ENCODE peak calls at places on chromosomes 3 and 15, in ten cellular contexts. I is stimulated activated CD8-positive, alpha-beta memory T cell treated with anti-CD3 and anti-CD28 coated beads, Interleukin-15, amount 100 ng/mL, for 4 hours; T is HTR-8/SVneo; A is HuH-7; B is fibroblast of lung; Q is BE2C; V is WTC11; W is NCI-H1417; J is NCI-H524; G is stimulated activated CD4-positive, alpha-beta T cell treated with anti-CD3 and anti-CD28 coated beads, TNF-alpha, amount 100 ng/mL, for 4 hours. P is an unnamed sample.
A peak's percentile ranks its signal among the peaks of the same experiment; 100 is the strongest.

GRCh38 chr15:64522226-64522823 is 61.9 kb downstream of the ZNF609 start:
- DNase-seq in I (no peak), T (no peak), A (no peak), B (peak; percentile 33), Q (no peak), V (no peak), W (no peak), J (no peak), G (no peak), P (no peak)

GRCh38 chr3:13543251-13543650 is 5.7 kb upstream of the FBLN2 start:
- DNase-seq in I (no peak), T (peak; percentile 50), A (no peak), B (peak; percentile 95), Q (no peak), V (no peak), W (no peak), J (no peak), G (no peak), P (no peak)

GRCh38 chr3:191959876-191960418 is 499.0 kb downstream of the PYDC2 start:
- DNase-seq in I (no peak), T (no peak), A (no peak), B (no peak), Q (no peak), V (no peak), W (no peak), J (no peak), G (no peak), P (no peak)

GRCh38 chr3:8669019-8669418 is 24.4 kb upstream of the SSUH2 start:
- DNase-seq in I (no peak), T (no peak), A (no peak), B (no peak), Q (no peak), V (no peak), W (no peak), J (no peak), G (no peak), P (no peak)

GRCh38 chr3:13526626-13526949 is 22.3 kb upstream of the FBLN2 start:
- DNase-seq in I (no peak), T (no peak), A (no peak), B (no peak), Q (no peak), V (no peak), W (no peak), J (no peak), G (no peak), P (no peak)

GRCh38 chr3:97935842-97936241 is 36.4 kb downstream of the RIOX2 start:
- DNase-seq in I (no peak), T (no peak), A (no peak), B (no peak), Q (no peak), V (no peak), W (no peak), J (no peak), G (no peak), P (no peak)

GRCh38 chr15:68055224-68055705 is 1.1 kb downstream of the PIAS1 start:
- DNase-seq in I (peak; percentile 17), T (peak; percentile 54), A (peak; percentile 43), B (peak; percentile 56), Q (peak; percentile 40), V (no peak), W (peak; percentile 80), J (peak; percentile 68), G (peak; percentile 20), P (peak; percentile 66)

GRCh38 chr15:99014803-99015676 is 7.4 kb upstream of the PGPEP1L start:
- DNase-seq in I (no peak), T (no peak), A (peak; percentile 73), B (peak; percentile 58), Q (peak; percentile 52), V (peak; percentile 85), W (peak; percentile 80), J (no peak), G (peak; percentile 18), P (peak; percentile 56)

GRCh38 chr3:63519426-63519825 is 133.0 kb upstream of the SNTN start:
- DNase-seq in I (no peak), T (no peak), A (no peak), B (peak; percentile 2), Q (no peak), V (no peak), W (no peak), J (no peak), G (no peak), P (no peak)

GRCh38 chr3:180680097-180680430 is 775 bp upstream of the CCDC39 start:
- DNase-seq in I (no peak), T (peak; percentile 23), A (peak; percentile 15), B (peak; percentile 49), Q (no peak), V (peak; percentile 41), W (peak; percentile 95), J (peak; percentile 77), G (no peak), P (peak; percentile 87)

GRCh38 chr15:60017538-60018199 is 13.6 kb downstream of the FOXB1 start:
- DNase-seq in I (no peak), T (no peak), A (no peak), B (no peak), Q (no peak), V (no peak), W (no peak), J (no peak), G (no peak), P (no peak)

GRCh38 chr3:168604767-168605166 is 509.0 kb upstream of the GOLIM4 start:
- DNase-seq in I (no peak), T (no peak), A (no peak), B (peak; percentile 31), Q (no peak), V (no peak), W (no peak), J (no peak), G (no peak), P (no peak)

GRCh38 chr15:26260517-26261133 is 397.5 kb upstream of the ATP10A start:
- DNase-seq in I (no peak), T (no peak), A (peak; percentile 14), B (no peak), Q (peak; percentile 27), V (peak; percentile 71), W (peak; percentile 56), J (peak; percentile 22), G (peak; percentile 1), P (peak; percentile 39)

GRCh38 chr3:36219398-36219797 is 160.9 kb upstream of the STAC start:
- DNase-seq in I (no peak), T (peak; percentile 13), A (no peak), B (no peak), Q (no peak), V (no peak), W (no peak), J (no peak), G (no peak), P (no peak)

GRCh38 chr3:72347819-72348319 is 500.4 kb downstream of the SHQ1 start:
- DNase-seq in I (no peak), T (peak; percentile 61), A (no peak), B (peak; percentile 91), Q (no peak), V (peak; percentile 66), W (no peak), J (no peak), G (no peak), P (no peak)

GRCh38 chr15:41917767-41918430 is 24.0 kb upstream of the SPTBN5 start:
- DNase-seq in I (no peak), T (no peak), A (no peak), B (peak; percentile 52), Q (peak; percentile 56), V (no peak), W (no peak), J (no peak), G (no peak), P (no peak)

GRCh38 chr3:197718904-197719303 is 17.8 kb downstream of the RUBCN start:
- DNase-seq in I (no peak), T (peak; percentile 69), A (no peak), B (peak; percentile 67), Q (no peak), V (no peak), W (no peak), J (no peak), G (no peak), P (no peak)

GRCh38 chr3:124845406-124845805 is 41.8 kb downstream of the ITGB5 start:
- DNase-seq in I (no peak), T (peak; percentile 32), A (no peak), B (peak; percentile 92), Q (no peak), V (no peak), W (no peak), J (no peak), G (no peak), P (no peak)

GRCh38 chr3:50264389-50264963 is 4.5 kb upstream of the SEMA3B start:
- DNase-seq in I (no peak), T (peak; percentile 93), A (peak; percentile 86), B (peak; percentile 93), Q (peak; percentile 28), V (peak; percentile 92), W (peak; percentile 68), J (no peak), G (no peak), P (no peak)

GRCh38 chr3:188431553-188431952 is 277.6 kb downstream of the LPP start:
- DNase-seq in I (no peak), T (peak; percentile 14), A (peak; percentile 10), B (peak; percentile 33), Q (no peak), V (no peak), W (no peak), J (no peak), G (no peak), P (no peak)

GRCh38 chr3:165518346-165518745 is 318.9 kb downstream of the BCHE start:
- DNase-seq in I (no peak), T (no peak), A (no peak), B (no peak), Q (no peak), V (no peak), W (no peak), J (no peak), G (no peak), P (no peak)

GRCh38 chr15:48059786-48060185 is 61.0 kb upstream of the SLC24A5 start:
- DNase-seq in I (no peak), T (no peak), A (no peak), B (peak; percentile 74), Q (no peak), V (no peak), W (no peak), J (no peak), G (no peak), P (no peak)

GRCh38 chr15:59833366-59833765 is 144.2 kb upstream of the BNIP2 start:
- DNase-seq in I (no peak), T (no peak), A (no peak), B (no peak), Q (no peak), V (no peak), W (peak; percentile 77), J (no peak), G (no peak), P (no peak)

GRCh38 chr3:123807820-123808219 is 76.3 kb downstream of the MYLK start:
- DNase-seq in I (no peak), T (no peak), A (no peak), B (no peak), Q (peak; percentile 46), V (no peak), W (peak; percentile 85), J (no peak), G (no peak), P (no peak)

GRCh38 chr3:148042663-148043445 is 633.7 kb downstream of the ZIC1 start:
- DNase-seq in I (no peak), T (no peak), A (no peak), B (peak; percentile 43), Q (peak; percentile 13), V (no peak), W (peak; percentile 21), J (peak; percentile 1), G (no peak), P (peak; percentile 78)

GRCh38 chr3:101171797-101172196 is 148.6 kb downstream of the IMPG2 start:
- DNase-seq in I (no peak), T (no peak), A (no peak), B (no peak), Q (no peak), V (no peak), W (no peak), J (no peak), G (no peak), P (no peak)

GRCh38 chr3:193977622-193978021 is 158.3 kb upstream of the HES1 start:
- DNase-seq in I (no peak), T (no peak), A (no peak), B (no peak), Q (no peak), V (no peak), W (no peak), J (no peak), G (no peak), P (no peak)

GRCh38 chr15:64883997-64884511 is 27.6 kb upstream of the ANKDD1A start:
- DNase-seq in I (peak; percentile 62), T (peak; percentile 82), A (no peak), B (peak; percentile 82), Q (peak; percentile 78), V (no peak), W (peak; percentile 82), J (no peak), G (peak; percentile 68), P (peak; percentile 64)